ENCODE peak calls at places on chromosome 17, in nine cellular contexts. Q is fibroblast of pulmonary artery, M is epithelial cell of esophagus, G is dorsolateral prefrontal cortex, E is tibial artery, T is glutamatergic neuron, K is nephron progenitor cell, L is RWPE2, D is MM.1S. A is an unnamed sample.

GRCh38 chr17:20083460-20083859 is 74.3 kb downstream of the SPECC1 start:
- DNase-seq in T (no peak), D (no peak), G (no peak), L (no peak), E (no peak), K (no peak), Q (peak), M (peak), A (no peak)

GRCh38 chr17:78875331-78875730 is 27.7 kb downstream of the CEP295NL start:
- DNase-seq in E (no peak), T (no peak), K (no peak), D (no peak), G (no peak), L (no peak), Q (no peak), M (no peak), A (no peak)

GRCh38 chr17:79777844-79778503 is at the start of gene CBX2:
- DNase-seq in T (peak), G (peak), M (peak), K (peak), L (no peak), D (peak), E (no peak), Q (peak), A (peak)

GRCh38 chr17:3929764-3930163 is 13.5 kb upstream of the P2RX1 start:
- DNase-seq in K (no peak), E (no peak), G (no peak), Q (no peak), L (no peak), D (no peak), T (no peak), M (no peak), A (no peak)

GRCh38 chr17:36153887-36154576 is 22.4 kb downstream of the TBC1D3B start:
- DNase-seq in E (no peak), L (no peak), K (no peak), M (no peak), G (no peak), D (no peak), T (no peak), Q (no peak), A (peak)

GRCh38 chr17:10316986-10317834 is 55.6 kb downstream of the MYH13 start:
- DNase-seq in K (peak), E (peak), L (no peak), M (no peak), T (peak), Q (peak), G (no peak), D (peak), A (peak)

GRCh38 chr17:34556384-34556783 is 23.0 kb upstream of the TMEM132E start:
- DNase-seq in L (no peak), E (no peak), M (peak), Q (peak), T (no peak), K (peak), G (no peak), D (no peak), A (no peak)

GRCh38 chr17:39934324-39934723 is 6.8 kb downstream of the LRRC3C start:
- DNase-seq in Q (no peak), M (no peak), E (no peak), K (no peak), L (no peak), D (no peak), G (no peak), T (no peak), A (no peak)

GRCh38 chr17:3983945-3984484 is 19.8 kb upstream of the ATP2A3 start:
- DNase-seq in G (no peak), Q (peak), D (no peak), M (no peak), L (no peak), T (no peak), E (no peak), K (no peak), A (no peak)

GRCh38 chr17:17109231-17109630 is 67.0 kb downstream of the MPRIP start:
- DNase-seq in K (no peak), D (no peak), M (peak), L (no peak), Q (no peak), T (no peak), E (no peak), G (no peak), A (no peak)

GRCh38 chr17:17107281-17107680 is 65.0 kb downstream of the MPRIP start:
- DNase-seq in M (no peak), E (no peak), G (no peak), L (no peak), D (no peak), T (no peak), Q (no peak), K (no peak), A (no peak)

GRCh38 chr17:17107891-17108680 is 65.8 kb downstream of the MPRIP start:
- DNase-seq in K (no peak), M (peak), T (no peak), G (no peak), L (no peak), Q (no peak), D (no peak), E (no peak), A (no peak)

GRCh38 chr17:17109896-17110295 is 67.6 kb downstream of the MPRIP start:
- DNase-seq in D (no peak), L (no peak), Q (no peak), K (no peak), G (no peak), E (peak), M (peak), T (no peak), A (no peak)

DNA sequence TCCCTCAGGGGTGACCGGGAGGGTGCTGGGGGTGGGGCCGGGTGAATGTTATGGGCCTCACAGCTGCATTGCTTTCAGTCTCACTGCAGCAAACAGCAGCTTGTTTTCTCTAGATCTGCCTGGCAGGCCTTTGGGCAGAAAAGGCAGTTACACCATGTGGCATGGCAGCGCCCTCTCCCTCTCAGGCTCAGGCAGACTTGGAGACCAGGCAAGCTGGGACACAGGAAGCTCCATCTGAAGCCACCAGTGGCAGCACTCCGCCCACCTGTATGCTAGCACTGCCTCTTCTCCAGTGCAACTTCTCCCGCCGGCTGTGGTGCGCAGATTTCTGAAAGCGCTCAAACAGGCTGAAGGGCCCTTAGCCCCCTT is 66.4 kb downstream of the MPRIP start:
- DNase-seq in D (no peak), Q (no peak), G (peak), K (no peak), E (peak), L (no peak), M (peak), T (no peak), A (no peak)
- TF ChIP-seq CTCF in D (no peak), Q (no peak), G (no peak), K (no peak), E (no peak), L (no peak), M (peak), T (no peak), A (no peak)

GRCh38 chr17:48037924-48038323 is 327 bp upstream of the COPZ2 start:
- DNase-seq in G (no peak), M (no peak), Q (no peak), T (no peak), L (peak), E (no peak), K (no peak), D (no peak), A (no peak)

GRCh38 chr17:48038687-48039086 is 1.1 kb upstream of the COPZ2 start:
- DNase-seq in L (no peak), T (no peak), E (no peak), G (no peak), Q (no peak), M (no peak), K (no peak), D (no peak), A (no peak)

GRCh38 chr17:48031966-48032365 is 5.6 kb downstream of the COPZ2 start:
- DNase-seq in T (no peak), G (no peak), D (no peak), Q (no peak), K (no peak), M (no peak), E (no peak), L (peak), A (no peak)

GRCh38 chr17:48036693-48037035 is 933 bp downstream of the COPZ2 start:
- DNase-seq in M (no peak), Q (no peak), K (no peak), G (no peak), L (peak), E (no peak), T (no peak), D (no peak), A (no peak)

GRCh38 chr17:48037036-48037881 is at the start of gene COPZ2:
- DNase-seq in M (peak), D (peak), T (peak), G (no peak), L (peak), K (peak), E (peak), Q (peak), A (peak)
- TF ChIP-seq CTCF in M (peak), D (peak), T (no peak), G (no peak), L (peak), K (peak), E (peak), Q (peak), A (peak)

GRCh38 chr17:73522696-73523095 is 121.5 kb downstream of the SDK2 start:
- DNase-seq in E (no peak), L (no peak), T (no peak), K (no peak), M (no peak), Q (no peak), G (no peak), D (no peak), A (no peak)
- TF ChIP-seq CTCF in E (no peak), L (no peak), T (no peak), K (no peak), M (no peak), Q (no peak), G (no peak), D (no peak), A (no peak)

GRCh38 chr17:31645351-31645750 is 213.7 kb downstream of the COPRS start:
- DNase-seq in E (no peak), T (no peak), G (no peak), M (no peak), Q (no peak), K (no peak), L (no peak), D (no peak), A (no peak)
- TF ChIP-seq CTCF in E (no peak), T (no peak), G (no peak), M (no peak), Q (no peak), K (no peak), L (no peak), D (no peak), A (no peak)

GRCh38 chr17:67015001-67015400 is 29.4 kb upstream of the CACNG1 start:
- DNase-seq in K (no peak), M (no peak), Q (no peak), T (no peak), L (no peak), E (no peak), D (no peak), G (no peak), A (no peak)

GRCh38 chr17:67013891-67014290 is 30.5 kb upstream of the CACNG1 start:
- DNase-seq in T (no peak), M (no peak), E (no peak), D (no peak), K (peak), G (no peak), Q (no peak), L (no peak), A (no peak)

GRCh38 chr17:67018429-67019125 is 25.8 kb upstream of the CACNG1 start:
- DNase-seq in L (no peak), K (no peak), G (no peak), E (no peak), Q (no peak), M (no peak), D (no peak), T (peak), A (no peak)

GRCh38 chr17:67017895-67018294 is 26.5 kb upstream of the CACNG1 start:
- DNase-seq in L (no peak), Q (no peak), K (no peak), D (no peak), M (no peak), G (no peak), E (no peak), T (no peak), A (no peak)

GRCh38 chr17:67016039-67016762 is 28.2 kb upstream of the CACNG1 start:
- DNase-seq in Q (no peak), M (no peak), T (no peak), K (no peak), L (no peak), G (no peak), E (no peak), D (no peak), A (no peak)
- TF ChIP-seq CTCF in Q (no peak), M (no peak), T (no peak), K (no peak), L (no peak), G (no peak), E (no peak), D (no peak), A (no peak)

GRCh38 chr17:1714980-1715802 is 5.0 kb upstream of the TLCD2 start:
- DNase-seq in T (peak), K (peak), E (peak), Q (peak), L (peak), D (no peak), G (no peak), M (peak), A (peak)

GRCh38 chr17:1716912-1717695 is 6.9 kb upstream of the TLCD2 start:
- DNase-seq in K (peak), M (peak), G (peak), D (peak), T (peak), L (peak), E (peak), Q (peak), A (peak)

GRCh38 chr17:1714488-1714979 is 4.4 kb upstream of the TLCD2 start:
- DNase-seq in T (peak), K (peak), G (no peak), D (no peak), L (peak), E (peak), Q (peak), M (peak), A (no peak)

GRCh38 chr17:1715803-1716075 is 5.6 kb upstream of the TLCD2 start:
- DNase-seq in E (no peak), M (no peak), K (no peak), G (no peak), L (no peak), D (no peak), Q (no peak), T (no peak), A (no peak)

GRCh38 chr17:1716076-1716911 is 6.1 kb upstream of the TLCD2 start:
- DNase-seq in E (peak), Q (peak), T (peak), M (peak), G (peak), K (peak), L (peak), D (peak), A (peak)
- TF ChIP-seq CTCF in E (no peak), Q (peak), T (no peak), M (peak), G (no peak), K (no peak), L (no peak), D (no peak), A (no peak)

DNA sequence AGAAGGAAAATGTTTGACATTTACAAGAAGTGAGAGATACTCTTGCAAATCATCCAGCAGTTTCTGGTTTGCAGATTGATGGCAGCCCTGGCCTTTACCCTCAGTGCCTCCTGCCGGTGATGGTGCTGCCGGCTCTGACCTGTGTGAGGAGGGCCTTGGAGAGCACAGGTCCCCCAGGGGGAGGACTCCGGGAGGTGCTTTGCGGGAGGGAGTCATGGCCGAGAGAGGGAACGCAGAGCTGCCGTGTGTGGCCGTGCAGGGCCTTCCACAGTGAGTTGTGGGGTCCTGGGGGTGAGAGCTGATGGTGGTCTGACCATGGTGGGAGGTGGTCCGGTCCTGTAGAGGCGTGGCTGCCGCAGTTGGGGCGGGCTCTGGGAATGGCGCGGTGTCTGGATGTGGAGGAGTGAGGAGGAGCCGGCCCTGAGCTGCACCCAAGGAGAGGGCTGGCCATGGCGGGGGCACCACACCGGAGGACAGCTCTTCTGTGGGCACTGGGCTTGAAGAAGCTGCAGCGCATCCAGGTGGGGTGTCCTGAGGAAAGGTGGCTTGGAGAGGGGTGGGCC is 28.0 kb upstream of the ZNF750 start:
- DNase-seq in E (no peak), K (no peak), Q (no peak), L (peak), M (no peak), G (no peak), T (no peak), D (no peak), A (no peak)
- TF ChIP-seq CTCF in E (no peak), K (no peak), Q (no peak), L (no peak), M (no peak), G (no peak), T (no peak), D (no peak), A (no peak)

GRCh38 chr17:76529643-76530488 is 7.6 kb downstream of the CYGB start:
- DNase-seq in M (peak), G (no peak), D (no peak), T (peak), L (no peak), Q (peak), E (peak), K (peak), A (no peak)

GRCh38 chr17:76527430-76528111 is 9.9 kb downstream of the CYGB start:
- DNase-seq in D (no peak), G (no peak), Q (peak), T (peak), K (peak), L (peak), M (peak), E (no peak), A (peak)

GRCh38 chr17:76529224-76529642 is 8.3 kb downstream of the CYGB start:
- DNase-seq in G (no peak), E (peak), D (no peak), L (no peak), Q (peak), K (no peak), M (peak), T (no peak), A (no peak)

GRCh38 chr17:76528156-76528527 is 9.4 kb downstream of the CYGB start:
- DNase-seq in Q (no peak), E (no peak), T (no peak), K (no peak), L (no peak), M (no peak), G (no peak), D (no peak), A (peak)

GRCh38 chr17:76528528-76529223 is 8.8 kb downstream of the CYGB start:
- DNase-seq in D (no peak), M (no peak), Q (peak), T (no peak), L (no peak), G (no peak), E (peak), K (no peak), A (no peak)
- TF ChIP-seq CTCF in D (no peak), M (no peak), Q (no peak), T (no peak), L (no peak), G (no peak), E (no peak), K (no peak), A (no peak)

DNA sequence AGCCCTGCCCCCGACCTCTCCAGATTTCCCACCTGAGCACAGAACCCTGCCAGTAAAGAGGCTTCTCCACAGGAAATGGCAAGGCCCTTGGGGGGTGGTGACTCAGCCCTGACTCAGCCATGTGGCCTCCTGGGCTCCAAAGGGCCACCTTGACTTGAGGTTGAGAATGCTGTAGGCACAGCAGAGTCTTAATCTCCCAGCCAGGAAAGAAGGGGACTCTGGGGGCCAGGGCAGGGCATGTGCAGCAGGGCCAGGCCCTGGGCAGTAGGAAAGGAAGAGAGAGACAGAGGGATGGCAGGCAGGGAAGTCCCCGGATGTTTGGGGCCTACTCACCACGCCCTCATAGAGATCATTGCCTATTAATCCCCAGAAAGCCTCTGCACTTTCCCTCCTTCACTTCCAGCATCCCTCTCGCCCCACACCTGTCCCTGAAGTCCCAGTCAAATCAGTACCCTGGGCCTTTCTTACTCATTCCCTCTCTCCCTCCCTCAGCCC is 4.8 kb upstream of the ITGA3 start:
- DNase-seq in G (no peak), Q (peak), M (peak), D (peak), E (no peak), T (no peak), L (peak), K (no peak), A (no peak)
- TF ChIP-seq CTCF in G (no peak), Q (no peak), M (no peak), D (no peak), E (no peak), T (no peak), L (no peak), K (no peak), A (no peak)

A was measured in GM13976.